ENCODE peak calls at places on chromosomes 5 and 9, in nine cellular contexts. Z is GM12892, Y is transverse colon, S is K562, N is GM12891, T is HCT116, M is breast epithelium, Q is suprapubic skin, R is upper lobe of left lung. B is an unnamed sample.

GRCh38 chr5:76688836-76689235 is 27.1 kb upstream of the F2R start:
- DNase-seq in S (no peak), M (no peak), Y (no peak), R (no peak), Z (no peak), N (no peak), T (no peak), Q (no peak), B (no peak)

GRCh38 chr5:179378441-179379271 is 33.4 kb upstream of the ADAMTS2 start:
- DNase-seq in S (no peak), Q (peak; percentile 60), Z (no peak), N (no peak), R (no peak), M (peak; percentile 27), Y (no peak), T (no peak), B (no peak)

GRCh38 chr5:91305640-91306039 is 77.5 kb downstream of the ARRDC3 start:
- DNase-seq in Q (no peak), Y (no peak), M (no peak), S (no peak), R (no peak), T (no peak), Z (no peak), N (no peak), B (no peak)

GRCh38 chr5:74199005-74199404 is 441.5 kb downstream of the ENC1 start:
- DNase-seq in Y (no peak), M (no peak), Z (no peak), N (no peak), S (no peak), R (no peak), T (no peak), Q (no peak), B (no peak)

GRCh38 chr5:15002183-15002582 is 130.6 kb upstream of the ANKH start:
- DNase-seq in N (no peak), Z (no peak), R (no peak), S (no peak), Y (no peak), T (no peak), Q (no peak), M (no peak), B (no peak)

GRCh38 chr5:108765647-108766046 is 17.9 kb downstream of the FER start:
- DNase-seq in Y (no peak), S (no peak), M (no peak), Q (no peak), R (no peak), T (no peak), Z (no peak), N (no peak), B (no peak)

GRCh38 chr9:128917151-128917849 is 3.5 kb upstream of the PHYHD1 start:
- DNase-seq in T (no peak), Y (peak; percentile 73), N (no peak), Q (peak; percentile 91), M (peak; percentile 92), S (no peak), Z (no peak), R (peak; percentile 89), B (peak; percentile 88)

GRCh38 chr5:98769006-98769255 is 4.5 kb upstream of the RGMB start:
- DNase-seq in S (no peak), M (peak; percentile 55), T (no peak), Z (peak; percentile 25), N (peak; percentile 37), R (no peak), Q (no peak), Y (peak; percentile 68), B (peak; percentile 57)

GRCh38 chr9:35795701-35796100 is 4.3 kb downstream of the NPR2 start:
- DNase-seq in R (no peak), T (no peak), Z (no peak), N (no peak), M (no peak), S (no peak), Q (no peak), Y (no peak), B (no peak)

GRCh38 chr5:160469156-160470144 is 47.8 kb downstream of the PTTG1 start:
- DNase-seq in M (no peak), Y (no peak), S (no peak), Q (no peak), R (no peak), T (no peak), N (no peak), Z (no peak), B (no peak)

GRCh38 chr5:73673161-73673591 is 47.2 kb downstream of the ARHGEF28 start:
- DNase-seq in T (no peak), N (no peak), R (no peak), Y (no peak), M (no peak), S (peak; percentile 22), Z (no peak), Q (no peak), B (no peak)

GRCh38 chr5:53071738-53072137 is 37.8 kb downstream of the MOCS2 start:
- DNase-seq in Z (no peak), Q (no peak), S (no peak), N (no peak), Y (no peak), T (no peak), R (no peak), M (no peak), B (no peak)

GRCh38 chr9:123448247-123448646 is 92.2 kb downstream of the CRB2 start:
- DNase-seq in Y (no peak), T (no peak), R (no peak), S (no peak), Q (peak; percentile 11), M (no peak), Z (no peak), N (no peak), B (no peak)

GRCh38 chr5:69083412-69083811 is 10.4 kb upstream of the SLC30A5 start:
- DNase-seq in R (no peak), M (no peak), Y (peak; percentile 66), N (no peak), S (peak; percentile 75), T (peak; percentile 47), Z (no peak), Q (no peak), B (no peak)

GRCh38 chr9:84990850-84991505 is 321.4 kb downstream of the NTRK2 start:
- DNase-seq in M (no peak), Q (no peak), N (no peak), T (no peak), S (no peak), R (no peak), Y (no peak), Z (no peak), B (no peak)

GRCh38 chr5:128193676-128194390 is 110.3 kb downstream of the SLC12A2 start:
- DNase-seq in S (no peak), Y (no peak), Q (no peak), T (no peak), R (no peak), Z (no peak), N (no peak), M (no peak), B (no peak)

GRCh38 chr5:81646469-81646868 is 104.4 kb downstream of the SSBP2 start:
- DNase-seq in Q (no peak), Z (no peak), S (no peak), R (no peak), M (no peak), N (no peak), T (no peak), Y (no peak), B (no peak)

GRCh38 chr5:90983748-90984147 is 399.4 kb downstream of the ARRDC3 start:
- DNase-seq in S (no peak), T (no peak), N (no peak), Z (no peak), Y (no peak), R (no peak), Q (no peak), M (no peak), B (no peak)

GRCh38 chr5:148452499-148453193 is 68.9 kb downstream of the FBXO38 start:
- DNase-seq in Y (no peak), N (no peak), Z (no peak), R (no peak), M (no peak), T (no peak), S (no peak), Q (no peak), B (no peak)

GRCh38 chr5:10333154-10334006 is 20.1 kb upstream of the MARCHF6 start:
- DNase-seq in Z (peak; percentile 48), N (peak; percentile 52), Y (peak; percentile 51), T (no peak), R (peak; percentile 38), S (no peak), M (no peak), Q (no peak), B (peak; percentile 60)
- TF ChIP-seq POLR2AphosphoS5 in Z (no peak), N (no peak), Y (no peak), T (no peak), R (no peak), S (no peak), M (no peak), Q (no peak), B (no peak)

GRCh38 chr5:57412010-57412409 is 70.6 kb downstream of the ACTBL2 start:
- DNase-seq in N (no peak), Z (no peak), T (no peak), M (no peak), Q (no peak), Y (no peak), S (no peak), R (no peak), B (no peak)
- TF ChIP-seq POLR2A in N (no peak), Z (no peak), T (no peak), M (no peak), Q (no peak), Y (no peak), S (no peak), R (no peak), B (no peak)

GRCh38 chr5:135979510-135979909 is 24.7 kb upstream of the LECT2 start:
- DNase-seq in T (no peak), Y (no peak), N (no peak), M (no peak), Q (no peak), S (no peak), R (no peak), Z (no peak), B (no peak)
- TF ChIP-seq POLR2AphosphoS5 in T (no peak), Y (peak; percentile 25), N (no peak), M (no peak), Q (peak; percentile 33), S (no peak), R (no peak), Z (no peak), B (no peak)

DNA sequence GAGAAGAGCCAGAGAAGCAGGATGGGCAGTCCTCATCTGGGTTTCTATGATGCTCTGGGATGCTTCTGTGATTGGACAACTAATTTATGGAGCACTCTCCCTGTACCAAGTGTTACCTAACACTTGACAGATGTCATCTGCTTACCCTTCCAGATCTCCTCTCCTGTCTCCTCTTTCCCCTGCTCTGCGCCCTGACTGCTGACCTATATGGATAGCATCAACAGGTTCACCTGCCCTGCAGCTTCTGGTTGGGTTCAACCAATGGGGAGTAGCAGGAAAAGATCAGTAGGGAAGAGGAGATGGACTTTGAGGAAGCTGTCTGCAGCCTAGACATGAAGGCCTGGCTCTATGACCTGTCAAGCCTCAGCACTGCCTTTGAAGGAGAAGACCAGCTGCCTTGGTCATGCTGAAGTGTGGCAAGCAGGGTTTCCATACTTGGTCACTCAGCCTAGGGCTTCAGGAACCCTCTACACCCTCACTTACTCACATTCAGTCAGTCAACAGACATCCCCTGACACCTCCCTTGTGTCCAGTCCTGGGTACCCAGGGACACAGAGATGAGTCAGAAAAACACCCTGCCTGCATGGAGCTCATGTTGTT is 11.3 kb upstream of the P4HA2 start:
- DNase-seq in Q (peak; percentile 52), T (no peak), Z (no peak), R (peak; percentile 2), S (no peak), M (no peak), N (no peak), Y (peak; percentile 3), B (no peak)
- TF ChIP-seq POLR2A in Q (no peak), T (no peak), Z (no peak), R (no peak), S (no peak), M (no peak), N (no peak), Y (no peak), B (no peak)